ENCODE peak calls at places on chromosomes 7 and 10, in four cellular contexts. One of them, this sample, is unnamed.

GRCh38 chr7:14988941-14989340 is 86.4 kb upstream of the DGKB start:
- DNase-seq in K562: no peak
- DNase-seq in HCT116: no peak
- DNase-seq in GM12878: no peak
- DNase-seq in this sample: no peak

GRCh38 chr7:194996-195829 is 2.8 kb downstream of the FAM20C start:
- DNase-seq in K562: no peak
- DNase-seq in HCT116: no peak
- DNase-seq in GM12878: no peak
- DNase-seq in this sample: peak

GRCh38 chr10:47332371-47332770 is 10.1 kb downstream of the GDF2 start:
- DNase-seq in K562: peak
- DNase-seq in HCT116: no peak
- DNase-seq in GM12878: no peak
- DNase-seq in this sample: no peak

GRCh38 chr10:80581469-80581835 is 43.8 kb downstream of the SH2D4B start:
- DNase-seq in K562: no peak
- DNase-seq in HCT116: no peak
- DNase-seq in GM12878: no peak
- DNase-seq in this sample: no peak

GRCh38 chr7:46633200-46633599 is 712.1 kb upstream of the IGFBP3 start:
- DNase-seq in K562: no peak
- DNase-seq in HCT116: no peak
- DNase-seq in GM12878: no peak
- DNase-seq in this sample: no peak

GRCh38 chr10:72732521-72732920 is 40.6 kb downstream of the MCU start:
- DNase-seq in K562: no peak
- DNase-seq in HCT116: no peak
- DNase-seq in GM12878: no peak
- DNase-seq in this sample: no peak

GRCh38 chr7:34155225-34155908 is 250.0 kb downstream of the BMPER start:
- DNase-seq in K562: no peak
- DNase-seq in HCT116: no peak
- DNase-seq in GM12878: no peak
- DNase-seq in this sample: no peak

GRCh38 chr7:69823151-69823744 is 225.0 kb downstream of the AUTS2 start:
- DNase-seq in K562: no peak
- DNase-seq in HCT116: no peak
- DNase-seq in GM12878: no peak
- DNase-seq in this sample: no peak

GRCh38 chr7:2527505-2528464 is 8.2 kb downstream of the LFNG start:
- DNase-seq in K562: peak
- DNase-seq in HCT116: no peak
- DNase-seq in GM12878: no peak
- DNase-seq in this sample: peak

GRCh38 chr10:6036861-6037321 is 25.3 kb downstream of the IL2RA start:
- DNase-seq in K562: no peak
- DNase-seq in HCT116: no peak
- DNase-seq in GM12878: no peak
- DNase-seq in this sample: no peak

GRCh38 chr10:97713828-97714400 is 384 bp downstream of the MARVELD1 start:
- DNase-seq in K562: peak
- DNase-seq in HCT116: no peak
- DNase-seq in GM12878: no peak
- DNase-seq in this sample: no peak

GRCh38 chr7:153193144-153193595 is 433.6 kb downstream of the ACTR3B start:
- DNase-seq in K562: peak
- DNase-seq in HCT116: no peak
- DNase-seq in GM12878: no peak
- DNase-seq in this sample: peak

GRCh38 chr7:38950309-38950708 is 27.4 kb upstream of the POU6F2 start:
- DNase-seq in K562: no peak
- DNase-seq in HCT116: no peak
- DNase-seq in GM12878: no peak
- DNase-seq in this sample: no peak

GRCh38 chr7:116380030-116380429 is 119.5 kb upstream of the CAV2 start:
- DNase-seq in K562: no peak
- DNase-seq in HCT116: no peak
- DNase-seq in GM12878: no peak
- DNase-seq in this sample: no peak

GRCh38 chr10:104333037-104333727 is 5.1 kb downstream of the ITPRIP start:
- DNase-seq in K562: peak
- DNase-seq in HCT116: no peak
- DNase-seq in GM12878: no peak
- DNase-seq in this sample: no peak

GRCh38 chr10:504131-504611 is 185.3 kb downstream of the DIP2C start:
- DNase-seq in K562: no peak
- DNase-seq in HCT116: no peak
- DNase-seq in GM12878: no peak
- DNase-seq in this sample: no peak

GRCh38 chr10:79483948-79484347 is 28.4 kb upstream of the EIF5AL1 start:
- DNase-seq in K562: no peak
- DNase-seq in HCT116: no peak
- DNase-seq in GM12878: no peak
- DNase-seq in this sample: no peak

GRCh38 chr10:78035025-78035424 is 1.4 kb downstream of the RPS24 start:
- DNase-seq in K562: no peak
- DNase-seq in HCT116: no peak
- DNase-seq in GM12878: no peak
- DNase-seq in this sample: peak

GRCh38 chr10:21173964-21174669 is 277.0 kb upstream of the NEBL start:
- DNase-seq in K562: peak
- DNase-seq in HCT116: peak
- DNase-seq in GM12878: no peak
- DNase-seq in this sample: no peak

GRCh38 chr7:27171636-27172387 is 2.3 kb downstream of the HOXA10 start:
- DNase-seq in K562: no peak
- DNase-seq in HCT116: no peak
- DNase-seq in GM12878: no peak
- DNase-seq in this sample: no peak

GRCh38 chr10:13536674-13537366 is 8.0 kb upstream of the BEND7 start:
- DNase-seq in K562: peak
- DNase-seq in HCT116: peak
- DNase-seq in GM12878: peak
- DNase-seq in this sample: peak

GRCh38 chr10:125204400-125204799 is 44.0 kb upstream of the CTBP2 start:
- DNase-seq in K562: no peak
- DNase-seq in HCT116: no peak
- DNase-seq in GM12878: no peak
- DNase-seq in this sample: no peak

GRCh38 chr7:3695602-3696001 is 394.6 kb downstream of the SDK1 start:
- DNase-seq in K562: no peak
- DNase-seq in HCT116: no peak
- DNase-seq in GM12878: no peak
- DNase-seq in this sample: no peak

GRCh38 chr10:127119901-127120300 is 76.5 kb downstream of the INSYN2A start:
- DNase-seq in K562: no peak
- DNase-seq in HCT116: no peak
- DNase-seq in GM12878: no peak
- DNase-seq in this sample: no peak

GRCh38 chr10:127118024-127118423 is 78.4 kb downstream of the INSYN2A start:
- DNase-seq in K562: no peak
- DNase-seq in HCT116: no peak
- DNase-seq in GM12878: no peak
- DNase-seq in this sample: no peak

GRCh38 chr10:127122831-127123230 is 73.6 kb downstream of the INSYN2A start:
- DNase-seq in K562: no peak
- DNase-seq in HCT116: no peak
- DNase-seq in GM12878: no peak
- DNase-seq in this sample: no peak

GRCh38 chr10:127115086-127115485 is 81.3 kb downstream of the INSYN2A start:
- DNase-seq in K562: no peak
- DNase-seq in HCT116: no peak
- DNase-seq in GM12878: no peak
- DNase-seq in this sample: no peak

GRCh38 chr10:127117125-127117524 is 79.3 kb downstream of the INSYN2A start:
- DNase-seq in K562: peak
- DNase-seq in HCT116: no peak
- DNase-seq in GM12878: no peak
- DNase-seq in this sample: peak
- TF ChIP-seq ZNF274 in K562: no peak
- TF ChIP-seq ZNF274 in HCT116: no peak
- TF ChIP-seq ZNF274 in GM12878: no peak
- TF ChIP-seq ZNF274 in this sample: no peak

GRCh38 chr10:30805061-30805460 is 175.5 kb upstream of the LYZL2 start:
- DNase-seq in K562: no peak
- DNase-seq in HCT116: no peak
- DNase-seq in GM12878: no peak
- DNase-seq in this sample: no peak

GRCh38 chr10:30803901-30804322 is 174.4 kb upstream of the LYZL2 start:
- DNase-seq in K562: no peak
- DNase-seq in HCT116: no peak
- DNase-seq in GM12878: no peak
- DNase-seq in this sample: no peak

GRCh38 chr10:30806824-30807223 is 177.3 kb upstream of the LYZL2 start:
- DNase-seq in K562: no peak
- DNase-seq in HCT116: no peak
- DNase-seq in GM12878: no peak
- DNase-seq in this sample: no peak

GRCh38 chr10:30804478-30805055 is 175.0 kb upstream of the LYZL2 start:
- DNase-seq in K562: no peak
- DNase-seq in HCT116: no peak
- DNase-seq in GM12878: no peak
- DNase-seq in this sample: no peak

DNA sequence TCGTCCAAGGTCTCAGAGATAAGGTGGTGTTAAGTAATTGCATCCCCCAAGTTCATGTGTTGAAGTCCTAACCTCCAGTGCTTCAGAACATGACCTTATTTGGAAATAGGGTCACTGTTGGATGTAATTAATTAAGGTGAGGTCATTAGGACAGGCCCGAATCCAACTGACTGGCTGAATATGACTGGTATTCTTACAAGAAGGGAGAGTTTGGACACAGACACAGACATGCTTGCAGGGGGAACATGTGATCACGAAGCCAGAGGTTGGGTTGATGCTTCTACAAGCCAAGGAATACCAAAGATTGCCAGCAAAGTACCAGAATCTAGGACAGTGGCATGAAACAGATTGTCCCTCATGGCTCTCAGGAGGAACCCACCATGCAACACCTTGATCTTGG is 173.5 kb upstream of the LYZL2 start:
- DNase-seq in K562: no peak
- DNase-seq in HCT116: no peak
- DNase-seq in GM12878: no peak
- DNase-seq in this sample: no peak
- TF ChIP-seq ZBTB33 in K562: no peak
- TF ChIP-seq ZBTB33 in HCT116: no peak
- TF ChIP-seq ZBTB33 in GM12878: no peak
- TF ChIP-seq ZBTB33 in this sample: no peak

GRCh38 chr7:93427107-93427506 is 147.4 kb downstream of the CALCR start:
- DNase-seq in K562: no peak
- DNase-seq in HCT116: no peak
- DNase-seq in GM12878: no peak
- DNase-seq in this sample: no peak

GRCh38 chr7:93432130-93432529 is 142.4 kb downstream of the CALCR start:
- DNase-seq in K562: no peak
- DNase-seq in HCT116: no peak
- DNase-seq in GM12878: no peak
- DNase-seq in this sample: no peak

GRCh38 chr7:93426297-93426696 is 148.2 kb downstream of the CALCR start:
- DNase-seq in K562: no peak
- DNase-seq in HCT116: no peak
- DNase-seq in GM12878: no peak
- DNase-seq in this sample: no peak

GRCh38 chr7:93430917-93431588 is 143.5 kb downstream of the CALCR start:
- DNase-seq in K562: no peak
- DNase-seq in HCT116: no peak
- DNase-seq in GM12878: no peak
- DNase-seq in this sample: no peak

DNA sequence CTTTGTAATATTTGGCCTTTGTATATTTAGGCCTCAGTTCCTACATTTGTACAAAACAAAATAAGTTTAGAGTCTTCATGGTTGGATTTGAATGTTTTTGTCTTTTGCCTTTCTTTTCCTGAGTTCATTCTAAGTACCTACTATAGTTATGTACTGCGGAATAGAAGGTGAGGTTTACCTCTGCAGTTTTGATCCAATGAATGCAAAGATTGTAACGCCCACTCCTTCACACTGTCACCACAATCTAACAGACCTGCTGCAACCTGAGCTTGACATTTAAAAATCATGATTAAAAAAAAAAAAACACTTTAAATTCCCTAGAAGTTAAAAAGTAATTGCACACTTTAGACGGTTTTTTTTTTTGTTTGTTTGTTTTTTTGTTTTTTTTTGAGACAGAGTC is 145.0 kb downstream of the CALCR start:
- DNase-seq in K562: no peak
- DNase-seq in HCT116: no peak
- DNase-seq in GM12878: no peak
- DNase-seq in this sample: no peak
- TF ChIP-seq ZNF274 in K562: no peak
- TF ChIP-seq ZNF274 in HCT116: no peak
- TF ChIP-seq ZNF274 in GM12878: no peak
- TF ChIP-seq ZNF274 in this sample: no peak

DNA sequence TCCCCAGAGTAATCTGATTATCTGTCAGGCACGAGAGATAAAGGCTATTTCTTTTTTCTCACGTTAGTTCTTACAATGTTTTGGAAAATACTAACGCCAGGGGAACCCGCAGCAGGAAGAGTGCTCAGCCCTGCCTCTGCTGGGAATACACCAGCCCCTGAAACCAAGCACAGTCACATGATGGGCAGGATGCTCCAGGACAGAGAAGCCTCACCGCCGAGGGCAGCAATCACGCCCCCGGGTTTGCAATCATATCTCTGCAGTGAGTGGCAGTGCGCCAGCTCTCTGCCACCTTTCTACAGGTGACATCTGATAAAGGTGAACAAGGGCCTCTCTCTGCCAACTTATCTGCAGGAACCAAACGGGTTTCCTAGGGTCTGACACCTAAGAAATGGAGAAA is 39.8 kb downstream of the BRI3 start:
- DNase-seq in K562: no peak
- DNase-seq in HCT116: no peak
- DNase-seq in GM12878: no peak
- DNase-seq in this sample: no peak
- TF ChIP-seq ZBTB33 in K562: no peak
- TF ChIP-seq ZBTB33 in HCT116: no peak
- TF ChIP-seq ZBTB33 in GM12878: no peak
- TF ChIP-seq ZBTB33 in this sample: no peak

GRCh38 chr10:27245846-27246245 is 5.2 kb upstream of the ACBD5 start:
- DNase-seq in K562: no peak
- DNase-seq in HCT116: no peak
- DNase-seq in GM12878: no peak
- DNase-seq in this sample: no peak
- TF ChIP-seq ZNF274 in K562: no peak
- TF ChIP-seq ZNF274 in HCT116: no peak
- TF ChIP-seq ZNF274 in GM12878: no peak
- TF ChIP-seq ZNF274 in this sample: no peak

This sample was measured in HepG2.